ENCODE peak calls at places on chromosome 19, in six cellular contexts. Z is heart right ventricle, O is astrocyte, F is tibial artery, S is mammary epithelial cell, X is GM23248. B is an unnamed sample. For H3K36me3 and H3K4me1, the result is how much of the 10 kb centered on the place peaks cover.

GRCh38 chr19:15285896-15286591 is 46.3 kb downstream of the BRD4 start:
- DNase-seq in Z (no peak), O (no peak), F (no peak), S (no peak), X (no peak), B (no peak)

GRCh38 chr19:3669134-3669436 is 31.2 kb downstream of the PIP5K1C start:
- DNase-seq in Z (no peak), O (no peak), F (no peak), S (no peak), X (no peak), B (no peak)

GRCh38 chr19:33214621-33215020 is 11.0 kb downstream of the SLC7A10 start:
- DNase-seq in Z (no peak), O (no peak), F (no peak), S (peak), X (peak), B (no peak)

GRCh38 chr19:29672933-29673336 is 7.7 kb downstream of the PLEKHF1 start:
- DNase-seq in Z (no peak), O (no peak), F (no peak), S (no peak), X (no peak), B (no peak)

GRCh38 chr19:33394006-33394722 is 20.7 kb downstream of the CEBPG start:
- DNase-seq in Z (no peak), O (peak), F (peak), S (peak), X (peak), B (peak)

GRCh38 chr19:45906221-45906620 is 3.8 kb upstream of the MYPOP start:
- DNase-seq in Z (no peak), O (no peak), F (no peak), S (peak), X (peak), B (no peak)

GRCh38 chr19:33664744-33665143 is 43.0 kb downstream of the CHST8 start:
- DNase-seq in Z (no peak), O (no peak), F (no peak), S (no peak), X (no peak), B (no peak)

GRCh38 chr19:3263866-3264265 is 39.4 kb downstream of the CELF5 start:
- DNase-seq in Z (no peak), O (peak), F (no peak), S (no peak), X (no peak), B (no peak)

GRCh38 chr19:54179921-54180452 is 7.0 kb upstream of the TMC4 start:
- DNase-seq in Z (no peak), O (peak), F (no peak), S (peak), X (peak), B (no peak)

GRCh38 chr19:16185123-16185924 is at the start of gene FAM32A:
- DNase-seq in Z (peak), O (peak), F (peak), S (peak), X (peak), B (peak)

GRCh38 chr19:35088514-35088913 is 27.1 kb upstream of the FXYD3 start:
- DNase-seq in Z (no peak), O (peak), F (no peak), S (peak), X (peak), B (no peak)

GRCh38 chr19:27922970-27923369 is 1290.0 kb downstream of the UQCRFS1 start:
- DNase-seq in Z (no peak), O (no peak), F (no peak), S (no peak), X (no peak), B (no peak)

GRCh38 chr19:23882493-23882892 is 32.2 kb upstream of the ZNF726 start:
- DNase-seq in Z (no peak), O (no peak), F (no peak), S (no peak), X (peak), B (no peak)

GRCh38 chr19:17424743-17425365 is 5.0 kb downstream of the MVB12A start:
- DNase-seq in Z (no peak), O (no peak), F (no peak), S (no peak), X (peak), B (no peak)

GRCh38 chr19:37565370-37565669 is 29.3 kb downstream of the ZNF571 start:
- DNase-seq in Z (no peak), O (no peak), F (no peak), S (no peak), X (no peak), B (no peak)

GRCh38 chr19:4624733-4625362 is 14.5 kb upstream of the TNFAIP8L1 start:
- DNase-seq in Z (no peak), O (no peak), F (no peak), S (peak), X (no peak), B (no peak)

GRCh38 chr19:43720936-43721335 is 5.1 kb downstream of the IRGC start:
- DNase-seq in Z (no peak), O (no peak), F (no peak), S (no peak), X (peak), B (no peak)

GRCh38 chr19:52343548-52343947 is 7.5 kb downstream of the ZNF610 start:
- DNase-seq in Z (peak), O (peak), F (peak), S (no peak), X (peak), B (peak)

GRCh38 chr19:4636151-4636717 is 3.1 kb upstream of the TNFAIP8L1 start:
- DNase-seq in Z (peak), O (no peak), F (no peak), S (peak), X (peak), B (peak)

GRCh38 chr19:3479177-3479818 is 1.0 kb downstream of the SMIM24 start:
- DNase-seq in Z (no peak), O (no peak), F (peak), S (no peak), X (peak), B (no peak)

GRCh38 chr19:16435999-16436650 is 35.6 kb downstream of the EPS15L1 start:
- DNase-seq in Z (no peak), O (peak), F (no peak), S (no peak), X (no peak), B (no peak)

GRCh38 chr19:13181747-13182388 is 31.7 kb downstream of the IER2 start:
- DNase-seq in Z (peak), O (peak), F (peak), S (no peak), X (peak), B (peak)

GRCh38 chr19:41263042-41263849 is 926 bp upstream of the HNRNPUL1 start:
- DNase-seq in Z (peak), O (peak), F (peak), S (peak), X (peak), B (peak)

GRCh38 chr19:48997972-48998371 is 4.3 kb downstream of the RUVBL2 start:
- DNase-seq in Z (no peak), O (no peak), F (no peak), S (no peak), X (peak), B (no peak)

GRCh38 chr19:40592170-40592569 is 9.0 kb upstream of the LTBP4 start:
- DNase-seq in Z (no peak), O (peak), F (no peak), S (peak), X (peak), B (no peak)

GRCh38 chr19:55640043-55640576 is 692 bp upstream of the ZNF580 start:
- DNase-seq in Z (peak), O (peak), F (peak), S (peak), X (peak), B (peak)

GRCh38 chr19:17335575-17335974 is 920 bp upstream of the ANO8 start:
- DNase-seq in Z (no peak), O (no peak), F (no peak), S (no peak), X (no peak), B (no peak)

GRCh38 chr19:32220951-32221350 is 124.5 kb upstream of the ZNF507 start:
- DNase-seq in Z (no peak), O (no peak), F (no peak), S (no peak), X (no peak), B (no peak)

GRCh38 chr19:5318306-5318705 is 22.3 kb downstream of the PTPRS start:
- DNase-seq in Z (no peak), O (no peak), F (no peak), S (no peak), X (no peak), B (no peak)

GRCh38 chr19:32674153-32674958 is 624 bp downstream of the ANKRD27 start:
- DNase-seq in Z (no peak), O (no peak), F (no peak), S (no peak), X (peak), B (no peak)

GRCh38 chr19:19113040-19113541 is 25.2 kb downstream of the TMEM161A start:
- DNase-seq in Z (no peak), O (no peak), F (no peak), S (no peak), X (peak), B (no peak)

GRCh38 chr19:52397310-52398090 is at the start of gene ZNF528:
- DNase-seq in Z (peak), O (peak), F (peak), S (peak), X (peak), B (peak)

GRCh38 chr19:57747472-57747807 is 825 bp downstream of the ZNF776 start:
- DNase-seq in Z (no peak), O (no peak), F (no peak), S (no peak), X (peak), B (no peak)

GRCh38 chr19:43809762-43810696 is 7.8 kb upstream of the LYPD5 start:
- DNase-seq in Z (no peak), O (peak), F (no peak), S (peak), X (peak), B (no peak)

GRCh38 chr19:8481191-8481590 is 21.2 kb downstream of the PRAM1 start:
- DNase-seq in Z (no peak), O (no peak), F (no peak), S (no peak), X (no peak), B (no peak)
- H3K36me3 ChIP-seq in Z (half or more), O (under half), F (half or more), S (under half), X (under half), B (under half)

GRCh38 chr19:42282036-42282762 is 13.1 kb downstream of the CIC start:
- DNase-seq in Z (peak), O (peak), F (no peak), S (no peak), X (peak), B (peak)

GRCh38 chr19:42284066-42284501 is 15.0 kb downstream of the CIC start:
- DNase-seq in Z (peak), O (peak), F (no peak), S (peak), X (peak), B (peak)

GRCh38 chr19:42282810-42283247 is 13.8 kb downstream of the CIC start:
- DNase-seq in Z (no peak), O (no peak), F (no peak), S (no peak), X (no peak), B (no peak)

GRCh38 chr19:42284641-42285341 is 15.7 kb downstream of the CIC start:
- DNase-seq in Z (peak), O (no peak), F (no peak), S (no peak), X (peak), B (peak)

DNA sequence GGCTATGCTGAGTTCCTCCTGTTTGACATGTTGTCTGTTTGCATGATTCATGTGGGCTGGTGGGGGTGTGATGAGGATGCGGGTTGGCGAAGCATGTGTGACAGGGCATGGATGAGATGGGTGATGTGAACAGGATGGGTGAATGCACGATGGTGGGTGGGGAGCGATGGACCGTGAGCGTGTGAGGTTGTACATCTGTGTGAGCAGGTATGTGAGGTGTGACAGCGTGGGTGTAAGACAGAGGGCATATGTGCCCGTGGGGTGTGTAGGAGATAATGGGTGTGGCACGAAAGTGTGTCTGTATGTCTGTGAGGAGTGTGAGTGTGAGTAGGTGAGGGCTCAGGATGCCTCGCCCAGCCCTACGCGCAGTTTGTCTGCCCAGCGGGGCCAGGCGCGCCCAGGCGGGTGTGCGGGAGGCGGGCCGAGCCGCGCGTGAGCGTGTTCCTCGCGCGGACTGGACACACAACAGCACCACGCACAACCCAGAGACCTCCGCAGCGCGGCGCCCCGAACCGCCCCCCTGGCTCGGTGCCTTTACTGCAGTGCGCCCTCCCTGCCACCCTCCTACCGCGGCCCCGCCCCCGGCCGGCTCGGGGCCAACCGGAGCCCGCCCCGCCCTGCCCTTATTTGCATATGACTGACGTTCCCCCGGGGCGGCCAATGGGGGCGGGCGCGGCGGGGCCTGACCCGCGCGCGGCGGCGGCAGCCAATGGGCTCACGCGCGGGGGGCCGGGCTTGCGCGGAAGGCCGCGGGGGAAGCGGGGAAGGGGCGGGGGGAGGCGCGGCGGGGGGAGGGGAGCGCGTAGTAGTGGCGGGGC is 14.4 kb downstream of the CIC start:
- DNase-seq in Z (peak), O (peak), F (peak), S (peak), X (peak), B (peak)
- H3K4me1 ChIP-seq in Z (half or more), O (half or more), F (half or more), S (half or more), X (under half), B (under half)

DNA sequence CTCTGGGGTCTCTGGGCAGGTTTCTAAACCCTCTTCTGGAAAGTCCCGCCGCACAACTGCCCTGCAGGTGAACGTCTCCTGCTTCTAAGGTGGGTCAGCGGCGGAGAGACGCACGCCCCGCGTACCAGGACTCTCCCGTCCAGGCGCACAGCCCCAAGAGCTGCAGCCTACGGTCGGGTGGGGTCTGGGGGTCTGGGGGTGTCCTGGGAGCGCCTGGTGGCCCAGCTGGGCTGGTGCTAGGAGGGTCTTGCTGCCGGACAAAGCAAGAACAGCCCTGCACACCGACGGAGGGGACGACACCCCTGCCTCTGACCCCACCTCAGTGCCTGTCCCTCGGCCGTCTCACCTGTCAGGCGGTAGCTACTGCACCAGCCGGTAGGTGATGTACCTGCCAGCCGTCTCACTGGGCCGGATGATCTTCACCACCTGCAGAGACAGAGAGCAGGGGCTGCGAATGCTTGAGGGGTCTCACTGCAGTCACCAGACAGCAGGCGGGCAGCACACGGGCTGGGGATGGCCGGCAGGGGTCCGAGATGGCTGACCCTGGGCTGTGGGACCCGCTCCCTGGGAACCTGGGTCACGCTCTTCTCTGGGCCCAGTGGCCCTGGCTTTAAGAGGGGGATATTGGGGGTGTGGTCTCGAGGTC is 5.9 kb downstream of the POLR2E start:
- DNase-seq in Z (no peak), O (no peak), F (no peak), S (no peak), X (no peak), B (no peak)
- H3K36me3 ChIP-seq in Z (half or more), O (under half), F (half or more), S (under half), X (under half), B (under half)

GRCh38 chr19:6590458-6591319 is at the start of gene CD70:
- DNase-seq in Z (no peak), O (no peak), F (no peak), S (peak), X (peak), B (no peak)
- H3K4me1 ChIP-seq in Z (under half), O (under half), F (under half), S (under half), X (under half), B (under half)

DNA sequence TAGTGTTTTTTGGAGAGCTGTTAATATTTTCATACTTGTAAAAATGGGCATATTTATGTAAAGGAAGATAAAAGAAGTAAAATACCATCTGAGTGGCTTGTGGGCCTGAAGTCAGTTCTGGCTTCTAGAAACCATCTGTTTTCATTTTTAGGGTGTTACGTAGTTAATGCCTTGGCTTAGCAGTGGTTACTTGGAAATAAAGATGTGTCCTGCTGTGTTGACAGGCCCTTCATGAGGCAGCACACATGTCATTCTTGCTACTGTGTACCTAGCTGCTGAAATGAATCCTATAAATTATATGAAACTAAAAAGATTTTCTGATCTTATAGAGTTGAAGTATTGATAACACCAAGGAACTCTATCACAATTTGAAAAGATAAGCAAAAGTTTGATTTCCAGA is 16.0 kb downstream of the ILF3 start:
- DNase-seq in Z (no peak), O (no peak), F (no peak), S (no peak), X (peak), B (no peak)
- H3K36me3 ChIP-seq in Z (under half), O (under half), F (under half), S (under half), X (under half), B (under half)